ENCODE peak calls at places on chromosomes 6 and 20, in four cellular contexts. U, L, W and Y are unnamed samples.

GRCh38 chr20:43190332-43190953 is 737 bp upstream of the PTPRT start:
- DNase-seq in U (no peak), L (no peak), W (no peak), Y (no peak)

GRCh38 chr6:149317656-149318571 is at the start of gene TAB2:
- DNase-seq in U (no peak), L (peak), W (no peak), Y (peak)

GRCh38 chr20:53522696-53523095 is 70.9 kb downstream of the ZNF217 start:
- DNase-seq in U (no peak), L (no peak), W (no peak), Y (no peak)

GRCh38 chr6:126539022-126539421 is 199.1 kb downstream of the CENPW start:
- DNase-seq in U (peak), L (no peak), W (no peak), Y (peak)

GRCh38 chr6:112331306-112331705 is 15.8 kb upstream of the RFPL4B start:
- DNase-seq in U (no peak), L (no peak), W (no peak), Y (no peak)

GRCh38 chr20:58309607-58310290 is at the start of gene RAB22A:
- DNase-seq in U (peak), L (peak), W (peak), Y (peak)

GRCh38 chr6:115910147-115910546 is 150.5 kb downstream of the FRK start:
- DNase-seq in U (no peak), L (no peak), W (no peak), Y (no peak)

GRCh38 chr6:37131104-37131959 is 38.6 kb upstream of the PIM1 start:
- DNase-seq in U (no peak), L (no peak), W (peak), Y (peak)

GRCh38 chr20:41373851-41374567 is 7.4 kb upstream of the EMILIN3 start:
- DNase-seq in U (no peak), L (no peak), W (no peak), Y (no peak)

GRCh38 chr20:41373384-41373783 is 6.8 kb upstream of the EMILIN3 start:
- DNase-seq in U (no peak), L (no peak), W (no peak), Y (no peak)

GRCh38 chr20:41369673-41370072 is 3.1 kb upstream of the EMILIN3 start:
- DNase-seq in U (no peak), L (no peak), W (no peak), Y (no peak)

GRCh38 chr20:41370176-41370575 is 3.6 kb upstream of the EMILIN3 start:
- DNase-seq in U (no peak), L (no peak), W (no peak), Y (no peak)

DNA sequence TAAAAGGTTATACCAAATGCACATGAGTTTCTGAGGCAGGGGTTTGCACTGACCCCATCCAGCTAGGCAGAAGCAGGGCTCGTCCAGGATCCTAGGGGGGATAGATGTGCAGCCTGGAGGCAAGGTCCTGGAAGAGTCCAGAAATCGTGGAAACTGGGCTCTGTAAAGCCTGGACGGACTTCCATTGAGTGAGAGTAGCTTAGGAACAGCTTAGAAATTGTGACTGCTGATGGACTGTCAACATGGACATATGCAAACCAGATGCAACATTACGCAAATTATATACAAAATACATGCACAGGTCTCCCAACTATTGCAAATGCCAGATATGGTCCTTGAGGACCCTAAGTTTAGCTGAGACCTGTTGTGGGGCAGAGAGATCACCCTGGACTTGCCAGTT is 4.7 kb upstream of the EMILIN3 start:
- DNase-seq in U (no peak), L (no peak), W (no peak), Y (no peak)
- TF ChIP-seq MAZ in U (no peak), L (no peak), W (no peak), Y (no peak)

DNA sequence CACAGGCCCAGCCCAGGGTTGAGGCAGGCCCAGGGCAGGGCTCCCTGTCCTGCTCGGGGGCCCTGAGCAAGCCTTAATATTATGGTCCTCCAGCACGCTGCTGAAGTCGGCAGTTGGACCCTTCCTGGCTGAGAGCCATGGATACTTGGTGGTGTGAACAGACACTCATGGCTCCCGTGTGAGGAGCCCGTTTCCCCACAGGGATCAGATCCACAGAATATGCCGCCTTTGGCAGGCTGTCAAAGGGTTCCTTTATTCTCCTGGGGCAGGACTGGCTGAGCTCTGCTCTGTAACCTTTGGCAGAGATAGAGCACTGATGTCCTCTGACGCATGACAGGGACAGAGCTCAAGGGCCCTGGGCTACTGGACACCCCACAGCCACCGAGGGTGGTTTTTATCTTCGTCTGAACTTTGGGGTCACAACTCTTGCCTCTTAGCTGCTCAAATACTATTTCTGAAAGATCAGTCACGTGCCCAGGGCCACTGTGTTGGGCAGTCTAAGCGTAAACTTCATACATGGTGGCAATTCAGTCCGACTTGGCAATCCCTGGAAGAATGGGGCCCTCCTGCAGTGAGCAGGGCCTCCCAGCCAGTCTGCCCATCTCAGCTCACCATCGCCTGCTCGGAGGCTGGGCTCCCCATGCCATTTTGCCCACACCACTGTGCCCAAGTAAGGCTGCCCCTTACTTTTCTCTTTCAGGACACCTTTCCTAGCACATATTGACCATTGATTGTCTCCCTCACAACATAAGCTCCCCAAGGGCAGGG is 49.1 kb downstream of the TTI1 start:
- DNase-seq in U (no peak), L (no peak), W (peak), Y (no peak)
- TF ChIP-seq MAZ in U (no peak), L (no peak), W (peak), Y (no peak)

GRCh38 chr20:45359406-45360148 is 3.4 kb upstream of the SYS1 start:
- DNase-seq in U (no peak), L (no peak), W (peak), Y (no peak)

GRCh38 chr20:45355209-45355608 is 7.0 kb upstream of the SDC4 start:
- DNase-seq in U (peak), L (no peak), W (no peak), Y (no peak)

GRCh38 chr20:45359069-45359405 is 3.9 kb upstream of the SYS1 start:
- DNase-seq in U (peak), L (no peak), W (no peak), Y (no peak)

GRCh38 chr20:45355685-45356084 is 7.3 kb upstream of the SYS1 start:
- DNase-seq in U (no peak), L (no peak), W (no peak), Y (no peak)

DNA sequence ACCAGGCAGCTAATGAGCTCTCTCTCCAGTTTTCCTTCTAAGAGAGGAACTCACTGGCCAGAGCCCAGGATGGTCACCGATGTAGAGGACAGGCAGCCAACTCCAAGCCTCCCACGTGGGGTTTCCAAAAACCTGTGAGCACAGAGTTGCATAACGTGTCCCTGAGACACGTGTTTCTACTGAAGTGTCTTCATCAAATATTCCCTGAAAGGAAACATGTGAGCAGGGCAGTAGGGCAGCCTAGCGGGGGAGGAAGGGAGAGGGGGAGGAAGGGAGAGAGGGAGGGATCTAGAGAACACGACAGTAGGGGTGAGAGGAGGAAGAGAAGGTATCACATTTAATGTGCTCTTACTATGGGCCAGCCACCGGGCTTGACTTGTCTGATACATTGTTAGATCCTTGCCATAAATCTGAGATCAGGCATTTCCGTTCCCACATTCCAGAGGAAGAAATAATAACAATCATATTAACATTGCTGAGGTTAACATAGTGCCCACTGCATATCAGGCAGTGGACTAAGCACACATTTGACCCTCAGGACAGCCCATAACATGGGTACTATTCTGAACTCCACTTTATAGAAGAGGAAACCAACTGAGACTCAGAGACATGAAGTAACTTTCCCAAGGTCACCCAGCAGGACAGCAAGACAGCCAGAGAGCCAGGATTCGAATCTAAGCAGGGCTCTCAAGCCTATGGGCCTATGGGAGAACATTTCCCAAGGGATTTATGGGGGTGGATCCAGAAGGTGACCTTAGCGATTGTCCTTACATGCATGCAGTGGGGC is 4.5 kb upstream of the SYS1 start:
- DNase-seq in U (peak), L (peak), W (peak), Y (no peak)
- TF ChIP-seq MAZ in U (peak), L (no peak), W (no peak), Y (no peak)

GRCh38 chr6:64812138-64812537 is 894.9 kb downstream of the EYS start:
- DNase-seq in U (no peak), L (no peak), W (no peak), Y (no peak)

GRCh38 chr6:64815718-64816117 is 891.3 kb downstream of the EYS start:
- DNase-seq in U (no peak), L (no peak), W (peak), Y (no peak)

GRCh38 chr6:64817525-64817924 is 889.5 kb downstream of the EYS start:
- DNase-seq in U (no peak), L (no peak), W (no peak), Y (no peak)
- TF ChIP-seq MAZ in U (no peak), L (no peak), W (no peak), Y (no peak)

GRCh38 chr20:59938221-59938620 is 1.9 kb downstream of the PPP1R3D start:
- DNase-seq in U (peak), L (no peak), W (no peak), Y (no peak)
- TF ChIP-seq MAZ in U (no peak), L (no peak), W (no peak), Y (no peak)